ENCODE peak calls at places on chromosomes 7 and 10, in four cellular contexts. S is tibial nerve, U is right atrium auricular region, Y is tibial artery. H is an unnamed sample. For H3K36me3, the result is how much of the 10 kb centered on the place peaks cover.

GRCh38 chr7:25716421-25716820 is 435.6 kb upstream of the NFE2L3 start:
- DNase-seq in S (no peak), U (no peak), Y (no peak), H (no peak)

GRCh38 chr7:97002555-97003261 is 2.6 kb upstream of the DLX6 start:
- DNase-seq in S (no peak), U (no peak), Y (no peak), H (peak)

GRCh38 chr10:14056545-14057332 is 274.0 kb downstream of the FRMD4A start:
- DNase-seq in S (no peak), U (no peak), Y (no peak), H (no peak)

GRCh38 chr10:36324831-36325230 is 682.7 kb upstream of the FZD8 start:
- DNase-seq in S (no peak), U (no peak), Y (no peak), H (no peak)

GRCh38 chr10:62047240-62047897 is 145.9 kb downstream of the ARID5B start:
- DNase-seq in S (no peak), U (no peak), Y (no peak), H (no peak)

GRCh38 chr10:72066318-72067284 is 21.8 kb downstream of the SPOCK2 start:
- DNase-seq in S (no peak), U (no peak), Y (no peak), H (no peak)

GRCh38 chr10:131907679-131908078 is 6.9 kb downstream of the PPP2R2D start:
- DNase-seq in S (no peak), U (no peak), Y (no peak), H (no peak)

GRCh38 chr7:145105561-145105960 is 269.7 kb upstream of the TPK1 start:
- DNase-seq in S (no peak), U (no peak), Y (no peak), H (no peak)

GRCh38 chr10:69742928-69743602 is 58.6 kb upstream of the COL13A1 start:
- DNase-seq in S (no peak), U (no peak), Y (no peak), H (no peak)

GRCh38 chr7:50558380-50559051 is 6.7 kb downstream of the DDC start:
- DNase-seq in S (no peak), U (no peak), Y (no peak), H (no peak)

GRCh38 chr10:65313406-65313805 is 1612.4 kb upstream of the LRRTM3 start:
- DNase-seq in S (no peak), U (no peak), Y (no peak), H (no peak)

GRCh38 chr7:56087445-56087844 is 5.3 kb downstream of the PHKG1 start:
- DNase-seq in S (no peak), U (no peak), Y (no peak), H (no peak)

GRCh38 chr7:96388620-96389383 is 66.9 kb upstream of the SLC25A13 start:
- DNase-seq in S (no peak), U (peak), Y (no peak), H (no peak)

GRCh38 chr7:103432713-103433112 is 13.3 kb downstream of the SLC26A5 start:
- DNase-seq in S (no peak), U (no peak), Y (no peak), H (no peak)

GRCh38 chr7:127874951-127875608 is 156.2 kb downstream of the LRRC4 start:
- DNase-seq in S (no peak), U (no peak), Y (no peak), H (no peak)

GRCh38 chr7:7330997-7331396 is 148.7 kb downstream of the C1GALT1 start:
- DNase-seq in S (no peak), U (no peak), Y (no peak), H (no peak)

GRCh38 chr7:100380180-100380579 is 6.9 kb downstream of the PILRA start:
- DNase-seq in S (no peak), U (no peak), Y (no peak), H (no peak)

GRCh38 chr10:71040890-71041590 is 152.7 kb upstream of the PCBD1 start:
- DNase-seq in S (no peak), U (no peak), Y (no peak), H (no peak)

GRCh38 chr10:110387983-110388681 is 83.4 kb upstream of the SMNDC1 start:
- DNase-seq in S (no peak), U (no peak), Y (no peak), H (no peak)

GRCh38 chr10:123583639-123584418 is 82.3 kb upstream of the GPR26 start:
- DNase-seq in S (peak), U (peak), Y (peak), H (peak)

GRCh38 chr10:131735577-131735976 is 165.2 kb upstream of the PPP2R2D start:
- DNase-seq in S (no peak), U (no peak), Y (no peak), H (no peak)

GRCh38 chr7:116316838-116317612 is 106.7 kb downstream of the TES start:
- DNase-seq in S (peak), U (peak), Y (peak), H (no peak)
- H3K4me3 ChIP-seq in S (no peak), U (no peak), Y (peak), H (no peak)

GRCh38 chr10:287814-288213 is 152.6 kb downstream of the ZMYND11 start:
- DNase-seq in S (no peak), U (no peak), Y (no peak), H (no peak)

GRCh38 chr10:283140-283479 is 147.9 kb downstream of the ZMYND11 start:
- DNase-seq in S (no peak), U (no peak), Y (no peak), H (no peak)

GRCh38 chr10:283916-284356 is 148.7 kb downstream of the ZMYND11 start:
- DNase-seq in S (no peak), U (no peak), Y (no peak), H (no peak)

GRCh38 chr10:287029-287428 is 151.8 kb downstream of the ZMYND11 start:
- DNase-seq in S (no peak), U (no peak), Y (no peak), H (no peak)

DNA sequence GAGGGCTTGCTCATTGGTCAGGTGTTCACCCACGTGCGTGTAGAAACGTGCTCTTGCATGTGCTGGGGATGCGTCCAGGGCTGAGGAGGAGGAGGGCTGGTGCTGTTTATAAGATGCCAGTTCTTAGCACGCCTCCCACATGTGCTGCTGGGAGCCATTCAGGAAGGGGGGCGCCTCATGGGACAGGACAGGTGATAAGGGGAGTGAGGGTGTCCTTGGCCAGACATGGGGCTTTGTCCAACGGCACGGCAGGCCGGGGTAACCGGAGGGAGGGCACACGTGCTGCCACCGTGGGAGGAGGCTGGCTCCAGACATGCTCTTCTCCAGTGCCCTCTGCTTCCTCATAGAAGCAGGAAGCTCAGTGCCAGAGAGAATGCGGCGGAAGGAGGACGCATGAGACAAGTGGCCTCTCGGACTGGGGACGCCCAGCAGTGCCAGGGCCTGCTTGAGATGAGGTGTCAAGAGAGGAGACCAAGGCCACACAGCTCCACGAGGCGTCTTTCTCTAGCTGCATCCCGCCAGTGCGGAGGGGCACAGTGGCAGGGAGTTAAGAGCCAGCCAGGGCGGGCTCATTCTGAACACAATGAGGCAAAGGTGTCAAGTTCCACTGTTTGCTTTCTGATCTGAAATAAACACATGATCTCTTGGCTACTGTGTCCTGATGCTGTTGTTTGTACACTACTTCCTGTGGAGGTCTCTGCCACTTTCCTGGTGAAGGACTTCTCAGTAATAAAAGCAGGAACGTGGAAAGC is 150.1 kb downstream of the ZMYND11 start:
- DNase-seq in S (no peak), U (no peak), Y (no peak), H (no peak)
- H3K36me3 ChIP-seq in S (under half), U (under half), Y (half or more), H (half or more)

GRCh38 chr7:29328050-29328449 is 133.5 kb downstream of the CHN2 start:
- DNase-seq in S (no peak), U (no peak), Y (no peak), H (no peak)
- TF ChIP-seq CTCF in S (no peak), U (no peak), Y (no peak), H (no peak)

GRCh38 chr7:151085329-151085690 is 965 bp upstream of the AGAP3 start:
- DNase-seq in S (no peak), U (no peak), Y (peak), H (no peak)
- H3K4me3 ChIP-seq in S (peak), U (no peak), Y (peak), H (peak)

GRCh38 chr7:6153646-6154541 is 118.5 kb downstream of the CYTH3 start:
- DNase-seq in S (no peak), U (no peak), Y (no peak), H (no peak)
- H3K36me3 ChIP-seq in S (under half), U (half or more), Y (half or more), H (half or more)

GRCh38 chr10:60209874-60210584 is 179.6 kb downstream of the ANK3 start:
- DNase-seq in S (no peak), U (no peak), Y (no peak), H (no peak)

GRCh38 chr10:60207894-60208293 is 181.8 kb downstream of the ANK3 start:
- DNase-seq in S (no peak), U (no peak), Y (no peak), H (no peak)

GRCh38 chr10:60206735-60207134 is 182.9 kb downstream of the ANK3 start:
- DNase-seq in S (no peak), U (no peak), Y (no peak), H (no peak)

GRCh38 chr10:60205741-60206140 is 183.9 kb downstream of the ANK3 start:
- DNase-seq in S (no peak), U (no peak), Y (no peak), H (no peak)

DNA sequence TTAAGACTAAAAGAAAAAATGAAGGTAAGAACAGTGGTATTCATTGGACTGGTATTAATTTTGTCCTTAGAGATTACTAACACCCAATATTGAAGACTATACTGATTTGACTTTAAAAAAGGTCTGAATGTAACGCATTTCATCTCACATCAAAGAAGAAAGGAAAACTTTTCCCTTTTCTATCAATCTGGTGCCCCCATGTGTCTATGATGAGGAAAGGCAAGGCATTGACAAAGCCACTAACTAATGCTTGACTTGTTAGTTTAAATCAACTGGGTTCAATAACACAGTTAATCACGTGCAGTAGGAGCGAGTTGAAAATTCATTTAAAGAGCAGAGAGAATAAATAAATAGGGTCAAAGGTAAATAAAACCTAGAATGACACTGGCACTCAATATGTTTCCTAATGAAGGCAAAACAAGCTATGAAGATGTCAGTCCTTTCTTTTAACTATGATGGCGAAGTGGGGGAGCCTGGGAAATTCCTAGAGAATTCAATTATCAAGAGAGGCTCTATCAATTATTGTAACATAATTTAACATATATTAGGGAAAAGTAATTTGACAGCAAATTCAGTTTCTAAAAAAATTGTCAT is 180.9 kb downstream of the ANK3 start:
- DNase-seq in S (no peak), U (no peak), Y (no peak), H (no peak)
- TF ChIP-seq CTCF in S (peak), U (peak), Y (peak), H (peak)

GRCh38 chr10:24722131-24722675 is 1.5 kb downstream of the ARHGAP21 start:
- DNase-seq in S (no peak), U (no peak), Y (no peak), H (peak)

GRCh38 chr10:24720096-24720495 is 3.6 kb downstream of the ARHGAP21 start:
- DNase-seq in S (no peak), U (no peak), Y (no peak), H (peak)

GRCh38 chr10:24723386-24723787 is 300 bp downstream of the ARHGAP21 start:
- DNase-seq in S (no peak), U (no peak), Y (no peak), H (no peak)

GRCh38 chr10:24722676-24723385 is 856 bp downstream of the ARHGAP21 start:
- DNase-seq in S (peak), U (no peak), Y (peak), H (no peak)

GRCh38 chr10:24721254-24722106 is 2.2 kb downstream of the ARHGAP21 start:
- DNase-seq in S (no peak), U (peak), Y (peak), H (peak)
- H3K4me3 ChIP-seq in S (peak), U (peak), Y (peak), H (peak)

GRCh38 chr7:92504563-92504962 is 23.8 kb downstream of the PEX1 start:
- DNase-seq in S (no peak), U (no peak), Y (no peak), H (no peak)

GRCh38 chr7:92506363-92506762 is 22.0 kb downstream of the PEX1 start:
- DNase-seq in S (no peak), U (no peak), Y (no peak), H (no peak)

GRCh38 chr7:92498557-92498956 is 20.8 kb upstream of the ERVW-1 start:
- DNase-seq in S (no peak), U (no peak), Y (no peak), H (no peak)

GRCh38 chr7:92508949-92509348 is 19.4 kb downstream of the PEX1 start:
- DNase-seq in S (no peak), U (no peak), Y (no peak), H (no peak)

GRCh38 chr7:92503767-92504166 is 24.6 kb downstream of the PEX1 start:
- DNase-seq in S (no peak), U (no peak), Y (no peak), H (no peak)
- H3K36me3 ChIP-seq in S (under half), U (half or more), Y (half or more), H (half or more)